ENCODE peak calls at places on chromosomes 12 and 14, in six cellular contexts. S, Z, M, I, W and R are unnamed samples.
A peak's percentile ranks its signal among the peaks of the same experiment; 100 is the strongest.

GRCh38 chr12:92730758-92731157 is 28.0 kb downstream of the PLEKHG7 start:
- DNase-seq in S (no peak), Z (no peak), M (no peak), I (no peak), W (no peak), R (no peak)

GRCh38 chr14:63727231-63727735 is 582 bp downstream of the SGPP1 start:
- DNase-seq in S (peak; percentile 22), Z (peak; percentile 9), M (peak; percentile 81), I (peak; percentile 89), W (no peak), R (peak; percentile 42)

GRCh38 chr12:65084579-65084978 is 36.5 kb downstream of the WIF1 start:
- DNase-seq in S (no peak), Z (no peak), M (no peak), I (no peak), W (no peak), R (no peak)

GRCh38 chr12:42090899-42091298 is 53.8 kb downstream of the GXYLT1 start:
- DNase-seq in S (no peak), Z (no peak), M (no peak), I (no peak), W (no peak), R (no peak)

GRCh38 chr12:100573499-100574261 is at the start of gene GAS2L3:
- DNase-seq in S (peak; percentile 90), Z (peak; percentile 29), M (peak; percentile 95), I (peak; percentile 98), W (peak; percentile 81), R (peak; percentile 92)

GRCh38 chr12:34210183-34210582 is 187.9 kb downstream of the ALG10 start:
- DNase-seq in S (no peak), Z (no peak), M (no peak), I (no peak), W (no peak), R (no peak)

GRCh38 chr14:73526036-73526984 is 10.6 kb upstream of the ACOT1 start:
- DNase-seq in S (peak; percentile 60), Z (no peak), M (no peak), I (no peak), W (no peak), R (no peak)

GRCh38 chr14:46399049-46399448 is 252.5 kb downstream of the RPL10L start:
- DNase-seq in S (no peak), Z (no peak), M (no peak), I (no peak), W (no peak), R (no peak)

GRCh38 chr12:11729008-11729407 is 79.5 kb downstream of the ETV6 start:
- DNase-seq in S (no peak), Z (no peak), M (no peak), I (no peak), W (peak; percentile 65), R (no peak)

GRCh38 chr12:11730299-11731041 is 81.0 kb downstream of the ETV6 start:
- DNase-seq in S (no peak), Z (no peak), M (no peak), I (no peak), W (no peak), R (no peak)

GRCh38 chr12:11728154-11728755 is 78.8 kb downstream of the ETV6 start:
- DNase-seq in S (no peak), Z (no peak), M (no peak), I (no peak), W (no peak), R (no peak)

GRCh38 chr12:11731042-11731357 is 81.5 kb downstream of the ETV6 start:
- DNase-seq in S (no peak), Z (no peak), M (no peak), I (no peak), W (no peak), R (no peak)

GRCh38 chr12:11729439-11730150 is 80.1 kb downstream of the ETV6 start:
- DNase-seq in S (no peak), Z (no peak), M (no peak), I (no peak), W (no peak), R (no peak)
- H3K4me1 ChIP-seq in S (peaks cover 13% of the 10 kb centered on the region), Z (peaks cover 67% of the 10 kb centered on the region), M (peaks cover 13% of the 10 kb centered on the region), I (peaks cover 52% of the 10 kb centered on the region), W (peaks cover 51% of the 10 kb centered on the region), R (peaks cover 13% of the 10 kb centered on the region)

GRCh38 chr12:127162902-127163301 is 1104.1 kb upstream of the TMEM132C start:
- DNase-seq in S (no peak), Z (peak; percentile 53), M (no peak), I (no peak), W (peak; percentile 52), R (no peak)

GRCh38 chr12:127169321-127170270 is 1097.4 kb upstream of the TMEM132C start:
- DNase-seq in S (no peak), Z (no peak), M (no peak), I (no peak), W (no peak), R (no peak)

GRCh38 chr12:127162307-127162706 is 1104.7 kb upstream of the TMEM132C start:
- DNase-seq in S (no peak), Z (no peak), M (no peak), I (no peak), W (no peak), R (no peak)

GRCh38 chr12:127161466-127161865 is 1105.5 kb upstream of the TMEM132C start:
- DNase-seq in S (no peak), Z (no peak), M (no peak), I (no peak), W (no peak), R (no peak)

GRCh38 chr12:127165567-127166392 is 1101.2 kb upstream of the TMEM132C start:
- DNase-seq in S (peak; percentile 86), Z (peak; percentile 84), M (peak; percentile 92), I (peak; percentile 97), W (peak; percentile 69), R (peak; percentile 96)
- H3K4me3 ChIP-seq in S (peak overlapping the region; percentile 54), Z (no peak overlapping the region), M (peak overlapping the region; percentile 38), I (peak overlapping the region; percentile 34), W (no peak overlapping the region), R (peak overlapping the region; percentile 41)

GRCh38 chr12:123384994-123385376 is 1.1 kb downstream of the KMT5A start:
- DNase-seq in S (no peak), Z (no peak), M (no peak), I (no peak), W (no peak), R (no peak)
- H3K27ac ChIP-seq in S (no peak overlapping the region), Z (peak overlapping the region; percentile 66), M (no peak overlapping the region), I (peak overlapping the region; percentile 92), W (no peak overlapping the region), R (no peak overlapping the region)

GRCh38 chr12:123071401-123072304 is 79.2 kb downstream of the PITPNM2 start:
- DNase-seq in S (no peak), Z (no peak), M (no peak), I (no peak), W (no peak), R (peak; percentile 84)
- H3K4me1 ChIP-seq in S (peaks cover 69% of the 10 kb centered on the region), Z (peaks cover 53% of the 10 kb centered on the region), M (no peaks in the 10 kb centered on the region), I (peaks cover 46% of the 10 kb centered on the region), W (no peaks in the 10 kb centered on the region), R (peaks cover 47% of the 10 kb centered on the region)

DNA sequence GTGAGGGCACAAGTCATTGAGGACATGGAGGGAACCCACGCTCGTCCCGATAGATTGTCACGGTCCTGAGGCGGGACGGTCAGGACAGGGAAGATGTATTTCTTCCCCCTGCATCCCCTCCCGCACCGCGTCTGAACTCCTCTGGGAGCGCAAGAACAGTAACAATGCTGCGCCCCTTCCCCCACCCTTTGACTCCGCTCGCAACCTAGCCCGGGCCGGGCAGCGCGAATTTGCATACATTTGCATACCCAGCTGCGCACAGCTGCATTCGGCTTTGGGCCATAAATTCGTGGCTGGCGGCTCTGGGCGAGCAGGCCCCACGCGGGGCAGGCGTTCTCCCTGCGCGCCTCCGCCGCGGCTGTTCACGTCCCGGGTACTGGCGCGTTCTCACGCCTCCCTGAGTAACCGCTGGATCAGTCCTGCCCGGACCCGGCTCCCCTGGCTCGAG is 29.0 kb upstream of the SMUG1 start:
- DNase-seq in S (peak; percentile 23), Z (no peak), M (peak; percentile 79), I (peak; percentile 86), W (peak; percentile 39), R (peak; percentile 68)
- H3K4me3 ChIP-seq in S (peak overlapping the region; percentile 40), Z (no peak overlapping the region), M (no peak overlapping the region), I (peak overlapping the region; percentile 18), W (peak overlapping the region; percentile 62), R (peak overlapping the region; percentile 31)

DNA sequence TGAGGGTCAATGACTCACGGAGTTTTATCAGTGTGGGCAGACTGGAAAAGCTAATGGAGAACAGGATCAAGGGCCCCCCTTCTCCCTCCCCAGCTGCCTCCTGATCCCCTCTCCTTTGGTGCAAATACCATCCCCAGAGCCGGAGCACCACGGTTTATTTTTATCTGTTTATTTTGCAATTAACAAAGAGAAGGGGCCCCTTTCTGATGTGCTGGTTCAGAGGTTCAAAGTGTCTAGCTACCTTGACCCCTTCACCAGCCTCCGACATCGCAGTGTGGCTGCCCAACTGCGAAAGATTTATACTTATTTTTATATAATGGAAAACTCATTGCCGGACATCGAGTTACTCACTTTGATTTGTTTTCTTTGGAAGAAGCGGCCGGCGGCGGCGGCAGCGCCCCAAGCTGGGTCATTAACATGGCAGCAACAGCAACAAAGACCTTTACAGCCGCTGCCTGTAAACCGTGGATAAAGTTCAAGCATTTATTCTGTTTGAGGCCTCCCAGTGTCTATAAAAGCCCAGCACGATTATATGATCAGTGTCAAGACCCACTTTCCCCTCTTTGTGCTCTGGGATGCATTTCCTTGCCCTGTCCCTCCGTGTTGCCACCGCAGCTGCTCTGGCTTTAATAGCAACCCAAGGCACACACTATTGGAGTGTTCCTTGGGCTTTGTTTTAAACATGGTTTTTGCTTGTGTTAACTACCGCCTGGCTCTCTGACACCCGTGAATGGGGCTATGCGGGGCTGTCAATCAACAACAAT is 47.4 kb upstream of the PARP11 start:
- DNase-seq in S (no peak), Z (no peak), M (no peak), I (peak; percentile 79), W (no peak), R (no peak)
- H3K27ac ChIP-seq in S (no peak overlapping the region), Z (no peak overlapping the region), M (no peak overlapping the region), I (no peak overlapping the region), W (no peak overlapping the region), R (no peak overlapping the region)